ENCODE peak calls at places on chromosomes 12 and 14, in five cellular contexts. E is colonic mucosa, N is cardiac fibroblast, U is MM.1S, Z is A549. C is an unnamed sample.
A peak's percentile ranks its signal among the peaks of the same experiment; 100 is the strongest.

GRCh38 chr12:4275869-4276253 is 2.3 kb downstream of the CCND2 start:
- DNase-seq in U (no peak), Z (no peak), E (peak; percentile 49), N (no peak), C (no peak)

GRCh38 chr14:96959992-96960391 is 162.8 kb downstream of the VRK1 start:
- DNase-seq in E (no peak), U (no peak), Z (no peak), N (no peak), C (no peak)

GRCh38 chr14:102994689-102995088 is 62.7 kb downstream of the CDC42BPB start:
- DNase-seq in E (peak; percentile 69), Z (no peak), U (no peak), N (no peak), C (no peak)

GRCh38 chr14:49977126-49977841 is 84.4 kb downstream of the ARF6 start:
- DNase-seq in U (no peak), N (no peak), Z (no peak), E (no peak), C (no peak)

GRCh38 chr14:42214981-42215491 is 608.4 kb downstream of the LRFN5 start:
- DNase-seq in E (no peak), U (no peak), Z (peak; percentile 14), N (peak; percentile 90), C (no peak)

GRCh38 chr12:75784591-75784990 is 247.0 kb downstream of the PHLDA1 start:
- DNase-seq in U (peak; percentile 51), N (no peak), E (peak; percentile 32), Z (peak; percentile 52), C (peak; percentile 77)

GRCh38 chr14:84541008-84541407 is 988.9 kb upstream of the FLRT2 start:
- DNase-seq in E (no peak), N (no peak), Z (no peak), U (no peak), C (no peak)

GRCh38 chr14:75578099-75578785 is at the start of gene FLVCR2:
- DNase-seq in E (peak; percentile 87), Z (peak; percentile 62), N (peak; percentile 77), U (peak; percentile 26), C (peak; percentile 54)

GRCh38 chr12:26936559-26937442 is 980 bp downstream of the INTS13 start:
- DNase-seq in U (peak; percentile 28), Z (no peak), E (no peak), N (no peak), C (no peak)

GRCh38 chr14:64012720-64013119 is 159.9 kb downstream of the SYNE2 start:
- DNase-seq in Z (no peak), U (no peak), E (no peak), N (no peak), C (no peak)

GRCh38 chr12:118330421-118331018 is 42.2 kb downstream of the TAOK3 start:
- DNase-seq in N (peak; percentile 67), Z (no peak), U (no peak), E (no peak), C (no peak)

GRCh38 chr12:42859612-42860011 is 270.1 kb upstream of the PRICKLE1 start:
- DNase-seq in E (no peak), Z (no peak), N (no peak), U (no peak), C (no peak)

GRCh38 chr12:89370850-89371249 is 18.5 kb upstream of the DUSP6 start:
- DNase-seq in N (peak; percentile 90), U (no peak), E (no peak), Z (no peak), C (no peak)

GRCh38 chr12:32051511-32052299 is 54.9 kb upstream of the BICD1 start:
- DNase-seq in E (no peak), U (no peak), Z (peak; percentile 86), N (peak; percentile 87), C (peak; percentile 85)

GRCh38 chr12:124675881-124676688 is 108.7 kb upstream of the NCOR2 start:
- DNase-seq in Z (no peak), E (no peak), N (peak; percentile 59), U (no peak), C (no peak)

GRCh38 chr12:3342051-3342450 is 149.0 kb upstream of the PRMT8 start:
- DNase-seq in Z (peak; percentile 22), N (peak; percentile 42), E (peak; percentile 23), U (no peak), C (peak; percentile 33)

GRCh38 chr12:46005151-46005797 is 14.9 kb upstream of the SCAF11 start:
- DNase-seq in E (no peak), N (peak; percentile 45), Z (peak; percentile 9), U (no peak), C (no peak)

GRCh38 chr12:121794532-121795028 is 1.1 kb upstream of the RHOF start:
- DNase-seq in Z (no peak), U (no peak), E (no peak), N (no peak), C (peak; percentile 88)

GRCh38 chr12:51208016-51208660 is 9.7 kb downstream of the POU6F1 start:
- DNase-seq in N (no peak), U (no peak), Z (no peak), E (no peak), C (peak; percentile 28)

GRCh38 chr14:72472845-72473244 is 421.1 kb downstream of the DPF3 start:
- DNase-seq in N (peak; percentile 8), Z (peak; percentile 19), U (no peak), E (no peak), C (no peak)

GRCh38 chr14:68937790-68938514 is 41.1 kb downstream of the ACTN1 start:
- DNase-seq in U (no peak), N (peak; percentile 36), Z (peak; percentile 89), E (peak; percentile 85), C (peak; percentile 48)

GRCh38 chr12:49903700-49904423 is at the start of gene FAIM2:
- DNase-seq in N (peak; percentile 42), E (no peak), Z (no peak), U (no peak), C (peak; percentile 92)

GRCh38 chr14:55373784-55374725 is 37.6 kb downstream of the ATG14 start:
- DNase-seq in N (peak; percentile 81), U (no peak), Z (no peak), E (no peak), C (no peak)

GRCh38 chr12:29782285-29782820 is 1.4 kb downstream of the TMTC1 start:
- DNase-seq in U (peak; percentile 66), Z (no peak), E (no peak), N (peak; percentile 89), C (peak; percentile 37)

GRCh38 chr14:50854521-50854920 is 17.3 kb upstream of the ABHD12B start:
- DNase-seq in E (no peak), N (no peak), Z (no peak), U (no peak), C (no peak)

GRCh38 chr12:92149563-92149962 is 3.9 kb upstream of the BTG1 start:
- DNase-seq in Z (no peak), N (no peak), U (peak; percentile 1), E (no peak), C (no peak)

GRCh38 chr12:104094284-104094683 is 30.0 kb downstream of the HCFC2 start:
- DNase-seq in Z (no peak), U (no peak), N (peak; percentile 51), E (no peak), C (no peak)

GRCh38 chr14:50272498-50272897 is 39.5 kb downstream of the L2HGDH start:
- DNase-seq in U (no peak), N (no peak), E (no peak), Z (no peak), C (no peak)

GRCh38 chr12:58888131-58888783 is 32.0 kb downstream of the LRIG3 start:
- DNase-seq in N (peak; percentile 33), Z (peak; percentile 2), E (no peak), U (no peak), C (peak; percentile 71)

GRCh38 chr12:19068137-19068536 is 61.4 kb upstream of the PLEKHA5 start:
- DNase-seq in U (no peak), N (no peak), Z (no peak), E (no peak), C (no peak)

GRCh38 chr14:62002636-62003035 is 240.4 kb downstream of the SNAPC1 start:
- DNase-seq in U (no peak), Z (no peak), N (peak; percentile 68), E (no peak), C (peak; percentile 34)